ENCODE peak calls at places on chromosomes 5 and 9, in four cellular contexts. J is GM03348, K is NCI-H1417, N is NCI-H187 treated with DMSO at 0.1 percent for 48 hours. E is an unnamed sample.

GRCh38 chr5:59317023-59317771 is 576.3 kb downstream of the PDE4D start:
- DNase-seq in J (no peak), K (peak; percentile 85), N (no peak), E (peak; percentile 11)

GRCh38 chr5:164433471-164433870 is 928.1 kb downstream of the MAT2B start:
- DNase-seq in K (no peak), J (no peak), N (no peak), E (no peak)

GRCh38 chr5:179801304-179802206 is 5.1 kb downstream of the MGAT4B start:
- DNase-seq in K (peak; percentile 58), N (peak; percentile 33), J (peak; percentile 67), E (no peak)

GRCh38 chr5:120103498-120103897 is 360.6 kb upstream of the PRR16 start:
- DNase-seq in N (no peak), K (no peak), J (no peak), E (no peak)

GRCh38 chr9:109238677-109239076 is 71.6 kb upstream of the FRRS1L start:
- DNase-seq in J (peak; percentile 31), K (no peak), N (no peak), E (no peak)

GRCh38 chr5:145462525-145462924 is 372.6 kb downstream of the PRELID2 start:
- DNase-seq in N (no peak), J (no peak), K (no peak), E (no peak)

GRCh38 chr9:37938121-37938906 is 34.4 kb upstream of the SLC25A51 start:
- DNase-seq in J (peak; percentile 74), N (no peak), K (no peak), E (no peak)

GRCh38 chr9:120944434-120945125 is 18.0 kb upstream of the TRAF1 start:
- DNase-seq in N (no peak), K (no peak), J (no peak), E (no peak)

GRCh38 chr9:97768731-97769130 is 71.6 kb upstream of the XPA start:
- DNase-seq in N (no peak), J (peak; percentile 81), K (no peak), E (no peak)

GRCh38 chr9:83239787-83240186 is 176.8 kb upstream of the RASEF start:
- DNase-seq in N (no peak), K (no peak), J (no peak), E (no peak)

GRCh38 chr9:121286973-121287721 is 19.2 kb downstream of the GSN start:
- DNase-seq in K (peak; percentile 69), N (no peak), J (peak; percentile 92), E (no peak)

GRCh38 chr5:109454726-109455505 is 45.1 kb upstream of the PJA2 start:
- DNase-seq in K (no peak), N (no peak), J (peak; percentile 42), E (no peak)

GRCh38 chr5:150129813-150130492 is 25.7 kb downstream of the PDGFRB start:
- DNase-seq in K (peak; percentile 47), J (peak; percentile 89), N (no peak), E (peak; percentile 28)

GRCh38 chr9:111131219-111131618 is 92.9 kb upstream of the LPAR1 start:
- DNase-seq in N (no peak), K (no peak), J (no peak), E (no peak)

GRCh38 chr5:56703962-56704361 is 111.4 kb upstream of the MAP3K1 start:
- DNase-seq in J (no peak), K (no peak), N (no peak), E (no peak)

GRCh38 chr5:7759951-7760580 is 90.9 kb downstream of the CFAP90 start:
- DNase-seq in N (no peak), K (no peak), J (no peak), E (no peak)

GRCh38 chr5:146400206-146400605 is 46.9 kb upstream of the TCERG1 start:
- DNase-seq in N (no peak), K (no peak), J (no peak), E (no peak)